ENCODE peak calls at places on chromosomes 11 and 22, in nine cellular contexts. One of them, this sample, is unnamed.

GRCh38 chr11:94423467-94423866 is 22.2 kb upstream of the GPR83 start:
- DNase-seq in K562: no peak
- DNase-seq in A549: no peak
- DNase-seq in foreskin fibroblast: no peak
- DNase-seq in heart right ventricle: no peak
- DNase-seq in ovary: no peak
- DNase-seq in brain microvascular endothelial cell: no peak
- DNase-seq in WTC11: no peak
- DNase-seq in osteocyte: no peak
- DNase-seq in this sample: no peak

GRCh38 chr22:33666661-33667619 is 253.3 kb downstream of the LARGE1 start:
- DNase-seq in foreskin fibroblast: no peak
- DNase-seq in osteocyte: no peak
- DNase-seq in ovary: no peak
- DNase-seq in heart right ventricle: no peak
- DNase-seq in K562: no peak
- DNase-seq in brain microvascular endothelial cell: no peak
- DNase-seq in A549: no peak
- DNase-seq in WTC11: no peak
- DNase-seq in this sample: no peak

GRCh38 chr22:30523646-30524489 is 18.4 kb upstream of the SEC14L4 start:
- DNase-seq in A549: no peak
- DNase-seq in heart right ventricle: no peak
- DNase-seq in WTC11: no peak
- DNase-seq in ovary: no peak
- DNase-seq in foreskin fibroblast: no peak
- DNase-seq in K562: no peak
- DNase-seq in osteocyte: no peak
- DNase-seq in brain microvascular endothelial cell: no peak
- DNase-seq in this sample: no peak

GRCh38 chr22:46736705-46737104 is 1.3 kb downstream of the CERK start:
- DNase-seq in WTC11: no peak
- DNase-seq in heart right ventricle: no peak
- DNase-seq in brain microvascular endothelial cell: no peak
- DNase-seq in foreskin fibroblast: no peak
- DNase-seq in osteocyte: no peak
- DNase-seq in K562: no peak
- DNase-seq in A549: no peak
- DNase-seq in ovary: no peak
- DNase-seq in this sample: no peak

GRCh38 chr22:30314918-30315317 is 11.8 kb downstream of the TBC1D10A start:
- DNase-seq in ovary: no peak
- DNase-seq in WTC11: no peak
- DNase-seq in A549: no peak
- DNase-seq in K562: no peak
- DNase-seq in foreskin fibroblast: no peak
- DNase-seq in osteocyte: no peak
- DNase-seq in brain microvascular endothelial cell: no peak
- DNase-seq in heart right ventricle: no peak
- DNase-seq in this sample: no peak

GRCh38 chr11:9231848-9232177 is 33.3 kb downstream of the DENND5A start:
- DNase-seq in ovary: no peak
- DNase-seq in A549: no peak
- DNase-seq in brain microvascular endothelial cell: peak
- DNase-seq in osteocyte: no peak
- DNase-seq in heart right ventricle: no peak
- DNase-seq in foreskin fibroblast: no peak
- DNase-seq in WTC11: no peak
- DNase-seq in K562: no peak
- DNase-seq in this sample: no peak

GRCh38 chr11:66851698-66852465 is 5.0 kb upstream of the LRFN4 start:
- DNase-seq in K562: peak
- DNase-seq in WTC11: peak
- DNase-seq in ovary: peak
- DNase-seq in A549: peak
- DNase-seq in osteocyte: no peak
- DNase-seq in foreskin fibroblast: no peak
- DNase-seq in brain microvascular endothelial cell: no peak
- DNase-seq in heart right ventricle: no peak
- DNase-seq in this sample: no peak

GRCh38 chr11:74672956-74673895 is 58.0 kb downstream of the CHRDL2 start:
- DNase-seq in K562: peak
- DNase-seq in A549: peak
- DNase-seq in brain microvascular endothelial cell: peak
- DNase-seq in WTC11: no peak
- DNase-seq in heart right ventricle: peak
- DNase-seq in foreskin fibroblast: peak
- DNase-seq in osteocyte: peak
- DNase-seq in ovary: peak
- DNase-seq in this sample: peak

GRCh38 chr11:2787816-2788750 is 88.3 kb upstream of the KCNQ1OT1 start:
- DNase-seq in WTC11: peak
- DNase-seq in ovary: peak
- DNase-seq in K562: no peak
- DNase-seq in brain microvascular endothelial cell: no peak
- DNase-seq in osteocyte: peak
- DNase-seq in heart right ventricle: peak
- DNase-seq in foreskin fibroblast: no peak
- DNase-seq in A549: no peak
- DNase-seq in this sample: no peak

GRCh38 chr11:64321533-64321932 is 3.6 kb downstream of the PRDX5 start:
- DNase-seq in WTC11: no peak
- DNase-seq in foreskin fibroblast: no peak
- DNase-seq in ovary: no peak
- DNase-seq in heart right ventricle: no peak
- DNase-seq in brain microvascular endothelial cell: no peak
- DNase-seq in osteocyte: no peak
- DNase-seq in A549: no peak
- DNase-seq in K562: no peak
- DNase-seq in this sample: no peak

GRCh38 chr22:33030923-33031525 is 27.2 kb downstream of the SYN3 start:
- DNase-seq in K562: no peak
- DNase-seq in WTC11: no peak
- DNase-seq in osteocyte: no peak
- DNase-seq in heart right ventricle: no peak
- DNase-seq in foreskin fibroblast: no peak
- DNase-seq in brain microvascular endothelial cell: no peak
- DNase-seq in ovary: no peak
- DNase-seq in A549: no peak
- DNase-seq in this sample: no peak

GRCh38 chr11:69646493-69647201 is 5.7 kb downstream of the CCND1 start:
- DNase-seq in A549: no peak
- DNase-seq in foreskin fibroblast: no peak
- DNase-seq in heart right ventricle: no peak
- DNase-seq in brain microvascular endothelial cell: no peak
- DNase-seq in ovary: no peak
- DNase-seq in K562: no peak
- DNase-seq in WTC11: no peak
- DNase-seq in osteocyte: no peak
- DNase-seq in this sample: no peak

GRCh38 chr11:65851083-65851579 is 6.8 kb downstream of the CFL1 start:
- DNase-seq in osteocyte: no peak
- DNase-seq in heart right ventricle: no peak
- DNase-seq in foreskin fibroblast: no peak
- DNase-seq in K562: peak
- DNase-seq in brain microvascular endothelial cell: no peak
- DNase-seq in ovary: no peak
- DNase-seq in A549: peak
- DNase-seq in WTC11: peak
- DNase-seq in this sample: no peak

GRCh38 chr11:94926271-94926625 is 47.1 kb downstream of the CWC15 start:
- DNase-seq in brain microvascular endothelial cell: no peak
- DNase-seq in foreskin fibroblast: peak
- DNase-seq in ovary: no peak
- DNase-seq in osteocyte: no peak
- DNase-seq in heart right ventricle: no peak
- DNase-seq in A549: no peak
- DNase-seq in K562: no peak
- DNase-seq in WTC11: no peak
- DNase-seq in this sample: no peak

DNA sequence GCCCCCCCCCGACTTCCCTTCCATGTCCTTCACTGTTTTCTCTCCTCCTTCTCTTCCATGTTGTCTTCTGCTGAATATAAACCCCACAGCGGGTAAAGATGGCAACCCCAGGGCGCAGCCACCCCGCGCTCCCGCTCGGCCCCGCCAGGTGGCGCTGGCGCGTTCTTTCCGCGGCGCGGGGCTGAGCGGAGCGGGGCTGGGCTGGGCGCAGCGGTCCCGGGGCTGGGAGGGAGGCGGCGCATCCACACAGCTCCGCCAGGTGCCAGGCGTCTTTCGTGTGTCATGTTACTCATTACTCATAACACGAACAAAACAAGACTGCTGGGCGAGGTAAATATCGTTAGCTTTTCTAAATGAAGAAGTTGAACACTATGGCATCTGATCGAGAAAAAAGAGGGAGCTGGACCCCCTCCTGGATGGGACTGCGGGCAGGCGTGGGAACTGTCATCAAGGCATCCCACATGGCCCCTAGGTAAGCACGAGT is 321.2 kb downstream of the NTM start:
- DNase-seq in heart right ventricle: no peak
- DNase-seq in osteocyte: no peak
- DNase-seq in A549: no peak
- DNase-seq in ovary: no peak
- DNase-seq in WTC11: peak
- DNase-seq in brain microvascular endothelial cell: no peak
- DNase-seq in K562: peak
- DNase-seq in foreskin fibroblast: no peak
- DNase-seq in this sample: no peak
- TF ChIP-seq CTCF in heart right ventricle: peak
- TF ChIP-seq CTCF in osteocyte: peak
- TF ChIP-seq CTCF in A549: no peak
- TF ChIP-seq CTCF in ovary: no peak
- TF ChIP-seq CTCF in WTC11: peak
- TF ChIP-seq CTCF in brain microvascular endothelial cell: peak
- TF ChIP-seq CTCF in K562: peak
- TF ChIP-seq CTCF in foreskin fibroblast: peak
- TF ChIP-seq CTCF in this sample: peak

GRCh38 chr11:57459112-57460016 is 964 bp upstream of the RTN4RL2 start:
- DNase-seq in brain microvascular endothelial cell: no peak
- DNase-seq in osteocyte: no peak
- DNase-seq in A549: peak
- DNase-seq in foreskin fibroblast: no peak
- DNase-seq in K562: no peak
- DNase-seq in heart right ventricle: peak
- DNase-seq in ovary: no peak
- DNase-seq in WTC11: peak
- DNase-seq in this sample: no peak

GRCh38 chr11:57458410-57459111 is 1.8 kb upstream of the RTN4RL2 start:
- DNase-seq in foreskin fibroblast: no peak
- DNase-seq in brain microvascular endothelial cell: peak
- DNase-seq in A549: peak
- DNase-seq in WTC11: peak
- DNase-seq in K562: peak
- DNase-seq in osteocyte: no peak
- DNase-seq in heart right ventricle: peak
- DNase-seq in ovary: peak
- DNase-seq in this sample: no peak

GRCh38 chr11:57460756-57461749 is 725 bp downstream of the RTN4RL2 start:
- DNase-seq in K562: no peak
- DNase-seq in osteocyte: no peak
- DNase-seq in heart right ventricle: no peak
- DNase-seq in A549: no peak
- DNase-seq in brain microvascular endothelial cell: no peak
- DNase-seq in foreskin fibroblast: no peak
- DNase-seq in WTC11: peak
- DNase-seq in ovary: no peak
- DNase-seq in this sample: no peak

GRCh38 chr11:57461841-57462489 is 1.6 kb downstream of the RTN4RL2 start:
- DNase-seq in brain microvascular endothelial cell: no peak
- DNase-seq in WTC11: no peak
- DNase-seq in A549: no peak
- DNase-seq in heart right ventricle: no peak
- DNase-seq in osteocyte: no peak
- DNase-seq in ovary: no peak
- DNase-seq in K562: no peak
- DNase-seq in foreskin fibroblast: no peak
- DNase-seq in this sample: no peak

GRCh38 chr11:57460017-57460755 is at the start of gene RTN4RL2:
- DNase-seq in foreskin fibroblast: peak
- DNase-seq in A549: peak
- DNase-seq in K562: peak
- DNase-seq in brain microvascular endothelial cell: peak
- DNase-seq in WTC11: peak
- DNase-seq in ovary: no peak
- DNase-seq in heart right ventricle: peak
- DNase-seq in osteocyte: no peak
- DNase-seq in this sample: no peak
- TF ChIP-seq CTCF in foreskin fibroblast: no peak
- TF ChIP-seq CTCF in A549: peak
- TF ChIP-seq CTCF in K562: peak
- TF ChIP-seq CTCF in brain microvascular endothelial cell: peak
- TF ChIP-seq CTCF in WTC11: peak
- TF ChIP-seq CTCF in ovary: no peak
- TF ChIP-seq CTCF in heart right ventricle: peak
- TF ChIP-seq CTCF in osteocyte: no peak
- TF ChIP-seq CTCF in this sample: peak

GRCh38 chr22:21771631-21771976 is 36.0 kb upstream of the YPEL1 start:
- DNase-seq in osteocyte: no peak
- DNase-seq in ovary: no peak
- DNase-seq in heart right ventricle: no peak
- DNase-seq in foreskin fibroblast: no peak
- DNase-seq in K562: no peak
- DNase-seq in brain microvascular endothelial cell: no peak
- DNase-seq in WTC11: no peak
- DNase-seq in A549: no peak
- DNase-seq in this sample: no peak
- TF ChIP-seq CTCF in osteocyte: no peak
- TF ChIP-seq CTCF in ovary: no peak
- TF ChIP-seq CTCF in heart right ventricle: no peak
- TF ChIP-seq CTCF in foreskin fibroblast: no peak
- TF ChIP-seq CTCF in K562: no peak
- TF ChIP-seq CTCF in brain microvascular endothelial cell: no peak
- TF ChIP-seq CTCF in WTC11: no peak
- TF ChIP-seq CTCF in A549: no peak
- TF ChIP-seq CTCF in this sample: no peak

GRCh38 chr11:20874358-20874757 is 205.0 kb downstream of the NELL1 start:
- DNase-seq in K562: no peak
- DNase-seq in WTC11: no peak
- DNase-seq in A549: no peak
- DNase-seq in foreskin fibroblast: no peak
- DNase-seq in brain microvascular endothelial cell: no peak
- DNase-seq in osteocyte: no peak
- DNase-seq in heart right ventricle: no peak
- DNase-seq in ovary: no peak
- DNase-seq in this sample: no peak

GRCh38 chr11:20876738-20877137 is 207.4 kb downstream of the NELL1 start:
- DNase-seq in heart right ventricle: no peak
- DNase-seq in brain microvascular endothelial cell: no peak
- DNase-seq in WTC11: no peak
- DNase-seq in osteocyte: no peak
- DNase-seq in foreskin fibroblast: no peak
- DNase-seq in K562: no peak
- DNase-seq in A549: no peak
- DNase-seq in ovary: no peak
- DNase-seq in this sample: no peak

DNA sequence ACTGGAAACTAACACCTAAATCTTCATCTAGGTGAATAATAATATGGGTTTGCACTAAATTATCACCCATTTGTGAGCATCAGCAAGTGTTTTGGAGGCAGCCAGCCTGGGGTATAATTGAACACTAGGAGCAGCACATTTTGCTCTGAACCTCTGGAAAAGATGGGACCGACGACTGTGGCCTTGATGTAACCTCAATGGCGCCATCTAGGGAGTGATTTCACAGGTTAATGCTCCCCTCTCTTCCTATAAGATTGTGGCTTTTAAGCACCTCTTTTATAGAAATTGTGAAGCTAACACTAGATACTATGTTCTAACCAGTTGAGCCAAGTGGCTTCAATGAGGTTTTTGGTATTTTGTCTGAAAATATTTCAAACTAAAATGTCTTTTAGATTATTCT is 203.7 kb downstream of the NELL1 start:
- DNase-seq in A549: peak
- DNase-seq in WTC11: peak
- DNase-seq in osteocyte: no peak
- DNase-seq in foreskin fibroblast: no peak
- DNase-seq in brain microvascular endothelial cell: no peak
- DNase-seq in K562: peak
- DNase-seq in heart right ventricle: no peak
- DNase-seq in ovary: no peak
- DNase-seq in this sample: no peak
- TF ChIP-seq CTCF in A549: peak
- TF ChIP-seq CTCF in WTC11: peak
- TF ChIP-seq CTCF in osteocyte: peak
- TF ChIP-seq CTCF in foreskin fibroblast: no peak
- TF ChIP-seq CTCF in brain microvascular endothelial cell: no peak
- TF ChIP-seq CTCF in K562: peak
- TF ChIP-seq CTCF in heart right ventricle: no peak
- TF ChIP-seq CTCF in ovary: no peak
- TF ChIP-seq CTCF in this sample: no peak

This sample was measured in HFF-Myc.